ENCODE peak calls at places on chromosomes 1 and 21, in nine cellular contexts. N, K, I, Z, X, R, L, F and W are unnamed samples.

GRCh38 chr1:164958995-164959788 is 397.3 kb downstream of the LMX1A start:
- DNase-seq in F (no peak), Z (no peak), R (no peak), L (no peak), X (no peak), N (no peak), K (no peak), I (no peak), W (no peak)

GRCh38 chr1:10755977-10756521 is 40.4 kb downstream of the CASZ1 start:
- DNase-seq in Z (no peak), N (no peak), K (peak), R (peak), L (peak), X (peak), F (no peak), I (peak), W (peak)

GRCh38 chr1:10962483-10962882 is 50.0 kb upstream of the TARDBP start:
- DNase-seq in X (no peak), F (no peak), K (peak), Z (peak), L (no peak), I (no peak), R (no peak), N (no peak), W (no peak)

GRCh38 chr1:91523462-91523861 is 22.8 kb downstream of the CDC7 start:
- DNase-seq in I (no peak), K (no peak), X (no peak), F (no peak), Z (no peak), L (peak), N (no peak), R (no peak), W (no peak)

GRCh38 chr1:97693601-97694000 is 227.2 kb downstream of the DPYD start:
- DNase-seq in R (no peak), K (no peak), X (no peak), L (no peak), I (no peak), Z (no peak), F (no peak), N (no peak), W (no peak)

GRCh38 chr1:147700042-147700711 is 29.9 kb upstream of the ACP6 start:
- DNase-seq in Z (peak), F (peak), N (peak), I (peak), L (peak), K (peak), R (peak), X (peak), W (peak)

GRCh38 chr21:33937931-33938339 is 22.3 kb upstream of the ATP5PO start:
- DNase-seq in N (no peak), F (no peak), I (peak), K (no peak), R (no peak), Z (no peak), X (no peak), L (no peak), W (no peak)

GRCh38 chr1:22846453-22846852 is 126.2 kb downstream of the LACTBL1 start:
- DNase-seq in K (no peak), I (no peak), X (no peak), N (no peak), L (no peak), R (no peak), F (no peak), Z (no peak), W (no peak)

GRCh38 chr1:63864224-63864623 is 90.4 kb downstream of the ROR1 start:
- DNase-seq in F (no peak), X (no peak), I (no peak), R (no peak), Z (no peak), N (no peak), L (peak), K (no peak), W (no peak)

GRCh38 chr1:223738465-223739365 is 26.4 kb downstream of the CAPN2 start:
- DNase-seq in L (peak), K (no peak), X (no peak), F (no peak), I (peak), Z (no peak), N (no peak), R (no peak), W (peak)

GRCh38 chr1:193538690-193539089 is 352.3 kb upstream of the B3GALT2 start:
- DNase-seq in Z (no peak), K (no peak), R (peak), I (no peak), L (no peak), X (no peak), N (no peak), F (no peak), W (no peak)

GRCh38 chr21:27649323-27649722 is 682.4 kb upstream of the ADAMTS5 start:
- DNase-seq in L (peak), Z (no peak), F (no peak), N (no peak), R (no peak), X (no peak), I (no peak), K (no peak), W (no peak)

GRCh38 chr1:11880911-11881748 is 22.4 kb upstream of the NPPB start:
- DNase-seq in K (no peak), I (no peak), N (no peak), R (no peak), L (no peak), Z (no peak), X (no peak), F (no peak), W (no peak)

GRCh38 chr1:156836041-156836654 is 19.5 kb upstream of the SH2D2A start:
- DNase-seq in I (no peak), F (no peak), R (no peak), N (no peak), X (no peak), K (no peak), Z (no peak), L (no peak), W (no peak)

GRCh38 chr1:202143768-202144509 is 598 bp downstream of the ARL8A start:
- DNase-seq in X (peak), F (no peak), I (no peak), R (no peak), L (peak), N (no peak), Z (peak), K (peak), W (no peak)

GRCh38 chr1:175192111-175192629 is 406 bp downstream of the KIAA0040 start:
- DNase-seq in X (peak), L (peak), I (peak), F (no peak), Z (peak), K (peak), N (no peak), R (no peak), W (peak)

GRCh38 chr1:55337801-55338447 is 122.8 kb upstream of the USP24 start:
- DNase-seq in I (no peak), N (no peak), F (no peak), Z (no peak), K (no peak), X (peak), L (peak), R (no peak), W (peak)

GRCh38 chr1:88922214-88922613 is 30.8 kb upstream of the GTF2B start:
- DNase-seq in I (no peak), F (no peak), N (no peak), K (no peak), Z (no peak), X (no peak), L (no peak), R (no peak), W (no peak)